ENCODE peak calls at places on chromosomes 11 and 22, in ten cellular contexts. Z is mucosa of descending colon, Y is ovary, X is cardiac fibroblast, F is kidney epithelial cell, O is uterus, C is brain microvascular endothelial cell, G is heart left ventricle, D is retinal pigment epithelial cell, I is cardiac muscle cell. V is an unnamed sample.

GRCh38 chr11:66020618-66021357 is 5.5 kb downstream of the CATSPER1 start:
- DNase-seq in Z (no peak), Y (no peak), X (peak; percentile 69), F (peak; percentile 63), O (no peak), C (peak; percentile 47), G (no peak), D (no peak), I (peak; percentile 64), V (no peak)

GRCh38 chr11:10628506-10629236 is 60.2 kb upstream of the LYVE1 start:
- DNase-seq in Z (no peak), Y (no peak), X (no peak), F (no peak), O (no peak), C (no peak), G (no peak), D (no peak), I (no peak), V (no peak)

GRCh38 chr11:69088676-69089146 is 40.0 kb downstream of the TPCN2 start:
- DNase-seq in Z (peak; percentile 88), Y (peak; percentile 80), X (peak; percentile 84), F (no peak), O (peak; percentile 86), C (peak; percentile 62), G (peak; percentile 65), D (no peak), I (peak; percentile 84), V (peak; percentile 35)

GRCh38 chr22:39685336-39686177 is 115.0 kb downstream of the CACNA1I start:
- DNase-seq in Z (no peak), Y (no peak), X (no peak), F (no peak), O (no peak), C (no peak), G (no peak), D (no peak), I (no peak), V (no peak)

GRCh38 chr11:134761361-134761760 is 349.3 kb upstream of the B3GAT1 start:
- DNase-seq in Z (no peak), Y (no peak), X (no peak), F (no peak), O (no peak), C (no peak), G (no peak), D (no peak), I (no peak), V (no peak)

GRCh38 chr11:91265946-91266345 is 958.7 kb upstream of the FAT3 start:
- DNase-seq in Z (no peak), Y (no peak), X (peak; percentile 1), F (no peak), O (no peak), C (no peak), G (no peak), D (no peak), I (no peak), V (no peak)

GRCh38 chr22:17314472-17314871 is 54.8 kb upstream of the CECR2 start:
- DNase-seq in Z (no peak), Y (no peak), X (no peak), F (no peak), O (no peak), C (no peak), G (no peak), D (no peak), I (no peak), V (no peak)

GRCh38 chr11:130159657-130160459 is at the start of gene ST14:
- DNase-seq in Z (peak; percentile 87), Y (no peak), X (no peak), F (no peak), O (no peak), C (no peak), G (no peak), D (no peak), I (no peak), V (no peak)

GRCh38 chr11:103407641-103408040 is 298.4 kb downstream of the DYNC2H1 start:
- DNase-seq in Z (no peak), Y (no peak), X (no peak), F (no peak), O (no peak), C (no peak), G (no peak), D (no peak), I (no peak), V (no peak)

GRCh38 chr11:71996946-71997345 is 1.8 kb upstream of the IL18BP start:
- DNase-seq in Z (peak; percentile 41), Y (no peak), X (no peak), F (no peak), O (no peak), C (no peak), G (no peak), D (no peak), I (no peak), V (peak; percentile 50)

GRCh38 chr11:123590296-123590912 is 64.0 kb downstream of the SCN3B start:
- DNase-seq in Z (peak; percentile 53), Y (no peak), X (peak; percentile 59), F (peak; percentile 64), O (no peak), C (peak; percentile 20), G (peak; percentile 42), D (peak; percentile 58), I (peak; percentile 62), V (no peak)

GRCh38 chr11:2580061-2580421 is 119.8 kb downstream of the KCNQ1OT1 start:
- DNase-seq in Z (no peak), Y (peak; percentile 35), X (no peak), F (no peak), O (peak; percentile 10), C (no peak), G (peak; percentile 17), D (no peak), I (no peak), V (no peak)

GRCh38 chr11:693887-694562 is 997 bp downstream of the DEAF1 start:
- DNase-seq in Z (peak; percentile 50), Y (peak; percentile 66), X (no peak), F (no peak), O (peak; percentile 55), C (no peak), G (peak; percentile 35), D (no peak), I (no peak), V (no peak)

GRCh38 chr11:691710-692590 is 3.1 kb downstream of the DEAF1 start:
- DNase-seq in Z (no peak), Y (no peak), X (no peak), F (no peak), O (no peak), C (no peak), G (no peak), D (no peak), I (no peak), V (no peak)

GRCh38 chr11:692824-693414 is 2.1 kb downstream of the DEAF1 start:
- DNase-seq in Z (no peak), Y (no peak), X (no peak), F (no peak), O (no peak), C (no peak), G (no peak), D (no peak), I (no peak), V (no peak)

GRCh38 chr11:694563-695331 is at the start of gene DEAF1:
- DNase-seq in Z (peak; percentile 99), Y (peak; percentile 100), X (peak; percentile 99), F (no peak), O (peak; percentile 99), C (peak; percentile 95), G (peak; percentile 99), D (peak; percentile 84), I (peak; percentile 99), V (peak; percentile 91)

DNA sequence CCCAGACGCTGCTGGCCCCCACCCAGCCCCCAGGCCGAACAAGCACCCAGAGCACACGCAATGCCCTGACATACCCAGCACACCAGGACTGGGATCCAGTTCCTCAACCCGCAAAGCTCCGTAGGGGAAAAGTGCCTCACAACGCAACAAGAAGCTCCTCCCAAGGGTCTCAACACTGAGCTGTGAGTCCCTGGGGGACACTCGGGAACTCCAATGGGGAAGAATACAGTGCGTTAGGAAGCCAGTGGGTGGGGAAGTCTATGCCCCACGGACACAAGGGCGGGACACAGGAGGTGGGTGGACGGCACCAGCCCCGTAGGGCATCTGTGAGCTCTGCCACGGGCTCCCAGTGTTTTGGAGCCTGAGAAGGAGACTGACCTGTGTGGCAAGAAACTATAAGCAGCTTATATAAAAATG is 1.6 kb downstream of the DEAF1 start:
- DNase-seq in Z (no peak), Y (no peak), X (peak; percentile 17), F (no peak), O (no peak), C (no peak), G (no peak), D (no peak), I (peak; percentile 23), V (no peak)
- H3K4me3 ChIP-seq in Z (no peak overlapping the region), Y (no peak overlapping the region), X (peak overlapping the region; percentile 80), F (peak overlapping the region; percentile 8), O (no peak overlapping the region), C (peak overlapping the region; percentile 77), G (peak overlapping the region; percentile 92), D (peak overlapping the region; percentile 39), I (no peak overlapping the region), V (peak overlapping the region; percentile 60)

GRCh38 chr11:46686886-46687810 is 13.3 kb downstream of the ARHGAP1 start:
- DNase-seq in Z (no peak), Y (no peak), X (peak; percentile 90), F (no peak), O (peak; percentile 57), C (peak; percentile 37), G (no peak), D (no peak), I (peak; percentile 89), V (no peak)
- H3K4me3 ChIP-seq in Z (no peak overlapping the region), Y (no peak overlapping the region), X (no peak overlapping the region), F (no peak overlapping the region), O (no peak overlapping the region), C (no peak overlapping the region), G (no peak overlapping the region), D (no peak overlapping the region), I (no peak overlapping the region), V (no peak overlapping the region)

GRCh38 chr11:70326843-70327242 is 56.4 kb downstream of the PPFIA1 start:
- DNase-seq in Z (no peak), Y (no peak), X (no peak), F (no peak), O (no peak), C (no peak), G (no peak), D (no peak), I (no peak), V (no peak)
- H3K4me3 ChIP-seq in Z (no peak overlapping the region), Y (no peak overlapping the region), X (no peak overlapping the region), F (no peak overlapping the region), O (no peak overlapping the region), C (no peak overlapping the region), G (no peak overlapping the region), D (no peak overlapping the region), I (no peak overlapping the region), V (no peak overlapping the region)

DNA sequence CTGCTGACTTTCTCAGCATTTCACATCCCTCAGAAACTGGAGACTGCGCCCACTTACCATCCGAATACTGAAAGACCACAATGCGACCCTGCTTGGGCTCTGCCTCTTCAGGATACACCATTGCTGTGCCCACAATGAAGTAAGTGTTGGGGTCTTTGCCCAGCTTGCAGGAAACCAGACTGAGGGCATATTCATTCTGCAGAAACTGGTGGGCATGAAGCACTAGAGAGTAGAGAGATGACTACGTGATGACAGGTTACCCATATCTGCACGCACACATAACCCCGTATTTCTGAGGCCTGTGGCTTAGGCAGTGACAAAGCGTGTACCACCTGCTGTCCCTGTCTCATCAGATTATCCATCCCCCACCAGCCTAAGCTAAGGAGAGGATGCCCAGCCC is 14.6 kb upstream of the VWCE start:
- DNase-seq in Z (no peak), Y (no peak), X (no peak), F (no peak), O (no peak), C (no peak), G (no peak), D (no peak), I (no peak), V (no peak)
- H3K4me3 ChIP-seq in Z (no peak overlapping the region), Y (no peak overlapping the region), X (no peak overlapping the region), F (no peak overlapping the region), O (no peak overlapping the region), C (no peak overlapping the region), G (no peak overlapping the region), D (no peak overlapping the region), I (no peak overlapping the region), V (no peak overlapping the region)